ENCODE peak calls at places on chromosome 4, in five cellular contexts. Z is astrocyte of the cerebellum, I is astrocyte, E is cardiac muscle cell, H is MM.1S. U is an unnamed sample.

GRCh38 chr4:48706741-48707140 is 73.3 kb downstream of the FRYL start:
- DNase-seq in E (no peak), I (no peak), Z (no peak), H (no peak), U (no peak)

GRCh38 chr4:6695660-6696581 is 2.2 kb downstream of the S100P start:
- DNase-seq in H (no peak), I (no peak), E (no peak), Z (no peak), U (no peak)

GRCh38 chr4:136664988-136665387 is 867.3 kb downstream of the PCDH18 start:
- DNase-seq in H (no peak), Z (no peak), I (no peak), E (no peak), U (no peak)

GRCh38 chr4:149790172-149790907 is 25.3 kb downstream of the IQCM start:
- DNase-seq in I (no peak), H (no peak), E (peak), Z (no peak), U (no peak)

GRCh38 chr4:186266699-186267467 is 894 bp downstream of the F11 start:
- DNase-seq in E (peak), Z (no peak), H (no peak), I (no peak), U (no peak)

GRCh38 chr4:173119818-173120217 is 48.8 kb upstream of the GALNT7 start:
- DNase-seq in E (no peak), H (no peak), I (peak), Z (no peak), U (no peak)

GRCh38 chr4:133588306-133588705 is 439.2 kb downstream of the PCDH10 start:
- DNase-seq in Z (peak), H (no peak), I (peak), E (no peak), U (no peak)

GRCh38 chr4:666436-666810 is 7.7 kb downstream of the ATP5ME start:
- DNase-seq in I (no peak), H (no peak), E (no peak), Z (no peak), U (no peak)

GRCh38 chr4:147102596-147102995 is 156.9 kb upstream of the TTC29 start:
- DNase-seq in I (no peak), H (no peak), E (peak), Z (no peak), U (no peak)

GRCh38 chr4:72496119-72496518 is 72.9 kb downstream of the ADAMTS3 start:
- DNase-seq in E (peak), H (no peak), Z (no peak), I (peak), U (no peak)

GRCh38 chr4:10093801-10094552 is 22.6 kb downstream of the WDR1 start:
- DNase-seq in H (no peak), E (peak), Z (peak), I (peak), U (no peak)

GRCh38 chr4:100095729-100096595 is 94.3 kb downstream of the DDIT4L start:
- DNase-seq in E (peak), H (peak), Z (peak), I (peak), U (peak)

GRCh38 chr4:164313899-164314298 is 440.0 kb upstream of the SMIM31 start:
- DNase-seq in I (no peak), H (no peak), E (no peak), Z (no peak), U (no peak)

GRCh38 chr4:185145572-185145971 is 2.5 kb downstream of the SLC25A4 start:
- DNase-seq in I (no peak), H (no peak), E (peak), Z (no peak), U (no peak)

GRCh38 chr4:185143596-185143969 is 517 bp downstream of the SLC25A4 start:
- DNase-seq in I (peak), E (peak), Z (no peak), H (peak), U (no peak)

GRCh38 chr4:185142563-185142910 is 529 bp upstream of the SLC25A4 start:
- DNase-seq in E (no peak), H (peak), I (no peak), Z (no peak), U (no peak)

GRCh38 chr4:185142911-185143595 is at the start of gene SLC25A4:
- DNase-seq in E (peak), H (peak), Z (peak), I (peak), U (peak)

GRCh38 chr4:185144601-185145240 is 1.7 kb downstream of the SLC25A4 start:
- DNase-seq in Z (no peak), E (no peak), H (no peak), I (no peak), U (no peak)
- H3K4me3 ChIP-seq in Z (no peak), E (peak), H (peak), I (no peak), U (no peak)

GRCh38 chr4:27861802-27862201 is 1001.2 kb downstream of the STIM2 start:
- DNase-seq in E (peak), H (peak), I (peak), Z (peak), U (no peak)

DNA sequence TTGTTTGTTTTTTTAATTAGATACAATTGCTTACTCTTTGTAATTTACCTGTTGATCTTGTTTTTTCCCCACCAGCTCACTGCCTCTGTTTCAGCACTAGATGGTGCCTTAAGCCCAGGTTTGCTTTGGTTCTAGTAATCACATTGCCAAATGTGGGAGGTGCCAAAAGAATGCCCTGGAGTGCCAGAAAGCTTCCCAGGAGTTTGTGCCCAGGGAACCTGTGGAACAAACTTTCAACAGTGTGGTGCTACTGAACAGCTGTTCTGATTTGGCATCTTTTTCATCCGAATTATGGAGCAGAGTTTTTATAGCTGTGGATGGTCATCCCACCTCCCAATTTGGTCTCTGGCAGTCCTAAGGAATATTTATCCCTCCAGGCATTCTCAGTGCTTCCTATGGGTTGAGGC is 1000.7 kb downstream of the STIM2 start:
- DNase-seq in Z (no peak), E (peak), I (no peak), H (peak), U (no peak)
- TF ChIP-seq CTCF in Z (peak), E (peak), I (peak), H (peak), U (peak)

DNA sequence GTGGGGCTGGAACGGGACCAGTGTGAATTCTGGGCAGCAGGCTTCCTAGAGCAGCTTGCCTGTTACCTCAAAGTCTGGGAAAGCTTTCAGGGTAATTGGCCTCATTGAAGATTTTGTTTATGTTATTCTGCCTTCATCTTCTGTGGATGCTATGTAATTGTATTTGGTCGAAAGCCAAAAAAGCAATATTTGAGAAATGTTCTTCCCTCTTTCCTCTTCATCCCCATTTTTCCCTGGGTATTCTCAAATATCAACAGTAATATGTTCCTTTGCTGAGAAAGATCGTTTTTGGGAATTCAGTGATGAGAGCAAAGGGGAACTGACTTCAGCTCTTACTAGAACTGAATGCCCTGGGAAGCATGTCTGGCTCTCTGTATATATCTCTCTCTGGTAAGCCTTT is 13.0 kb downstream of the TMEM131L start:
- DNase-seq in E (no peak), Z (no peak), H (no peak), I (no peak), U (no peak)
- H3K4me3 ChIP-seq in E (no peak), Z (no peak), H (no peak), I (no peak), U (no peak)

GRCh38 chr4:26854701-26855100 is 5.9 kb upstream of the STIM2 start:
- DNase-seq in E (no peak), H (no peak), I (no peak), Z (no peak), U (no peak)

GRCh38 chr4:26850528-26850927 is 10.1 kb upstream of the STIM2 start:
- DNase-seq in Z (no peak), E (no peak), H (no peak), I (no peak), U (no peak)

GRCh38 chr4:26856906-26857277 is 3.7 kb upstream of the STIM2 start:
- DNase-seq in E (no peak), Z (no peak), I (no peak), H (no peak), U (no peak)

DNA sequence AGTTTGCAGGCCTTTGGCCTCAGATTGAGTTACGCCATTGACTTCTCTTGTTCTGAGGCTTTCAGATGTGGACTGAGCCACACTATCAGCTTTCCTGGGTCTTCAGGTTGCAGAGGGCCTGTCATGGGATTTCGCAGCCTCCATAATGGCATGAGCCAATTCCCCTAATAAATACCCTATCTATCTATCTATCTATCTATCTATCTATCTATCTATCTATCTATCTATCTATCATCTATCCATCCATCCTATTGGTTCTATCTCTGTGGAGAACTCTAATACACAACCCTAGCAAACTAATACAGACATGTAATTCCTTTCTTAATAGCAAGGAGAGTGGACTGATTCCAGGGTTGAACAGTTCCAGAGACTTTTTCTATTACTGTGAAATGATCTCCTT is 9.5 kb upstream of the STIM2 start:
- DNase-seq in H (no peak), I (no peak), Z (no peak), E (no peak), U (no peak)
- TF ChIP-seq CTCF in H (no peak), I (no peak), Z (no peak), E (no peak), U (no peak)